ENCODE peak calls at places on chromosome 6, in eight cellular contexts. K, A, U, N, E, W, Z and L are unnamed samples.

GRCh38 chr6:149094934-149095341 is 222.6 kb upstream of the TAB2 start:
- DNase-seq in A (no peak), W (no peak), E (no peak), Z (no peak), K (peak), U (no peak), N (peak), L (no peak)

GRCh38 chr6:84763397-84764331 is 734 bp downstream of the TBX18 start:
- DNase-seq in A (peak), U (peak), N (peak), W (no peak), E (peak), Z (peak), K (peak), L (no peak)

GRCh38 chr6:13071946-13072345 is 256.4 kb downstream of the TBC1D7 start:
- DNase-seq in Z (no peak), A (no peak), N (peak), U (no peak), E (no peak), W (no peak), K (no peak), L (no peak)

GRCh38 chr6:150887978-150888563 is 22.6 kb downstream of the MTHFD1L start:
- DNase-seq in A (no peak), E (no peak), Z (no peak), U (no peak), K (no peak), W (no peak), N (no peak), L (peak)

GRCh38 chr6:93017213-93017612 is 402.1 kb downstream of the EPHA7 start:
- DNase-seq in Z (no peak), N (peak), E (peak), W (no peak), A (no peak), K (no peak), U (no peak), L (peak)

GRCh38 chr6:10409766-10410209 is 5.1 kb downstream of the TFAP2A start:
- DNase-seq in Z (no peak), E (no peak), N (peak), K (no peak), A (no peak), W (no peak), U (no peak), L (no peak)

GRCh38 chr6:40356242-40356910 is 230.8 kb downstream of the LRFN2 start:
- DNase-seq in A (no peak), Z (no peak), N (no peak), U (no peak), E (no peak), W (no peak), K (peak), L (no peak)

GRCh38 chr6:11251553-11252358 is 19.3 kb upstream of the NEDD9 start:
- DNase-seq in K (peak), A (no peak), E (peak), N (peak), U (no peak), Z (no peak), W (no peak), L (no peak)

GRCh38 chr6:20487669-20488375 is 46.4 kb upstream of the CDKAL1 start:
- DNase-seq in K (no peak), N (no peak), U (no peak), W (no peak), E (no peak), Z (no peak), A (no peak), L (no peak)

GRCh38 chr6:15586528-15586927 is 76.3 kb downstream of the DTNBP1 start:
- DNase-seq in N (peak), U (no peak), E (no peak), Z (no peak), K (no peak), A (no peak), W (no peak), L (no peak)

GRCh38 chr6:27250955-27251671 is 3.6 kb downstream of the PRSS16 start:
- DNase-seq in Z (no peak), E (peak), K (no peak), U (peak), W (peak), A (peak), N (peak), L (peak)

GRCh38 chr6:103893082-103893481 is 966.6 kb downstream of the HACE1 start:
- DNase-seq in U (no peak), E (peak), K (no peak), Z (no peak), N (no peak), A (no peak), W (no peak), L (no peak)

DNA sequence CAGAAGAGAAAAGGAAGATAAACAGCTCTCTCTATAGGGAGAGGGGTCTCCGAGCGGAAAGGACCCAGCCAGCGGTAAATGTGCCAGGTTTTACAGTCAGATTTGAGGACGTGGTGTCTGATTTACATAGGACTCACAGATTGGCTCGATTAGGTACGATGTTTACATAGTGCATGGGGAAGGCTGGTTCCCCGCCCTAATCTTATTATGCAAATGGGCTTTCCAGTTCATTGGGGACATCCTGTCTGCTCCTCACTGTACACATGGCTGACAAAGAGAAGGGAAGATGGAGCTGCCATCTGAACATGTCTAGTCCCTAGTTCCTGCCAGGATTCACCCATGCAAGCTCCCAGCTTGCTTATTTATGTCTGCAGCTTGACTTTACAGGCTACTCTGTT is 119.9 kb downstream of the RNF144B start:
- DNase-seq in Z (no peak), E (no peak), N (no peak), W (no peak), A (no peak), K (no peak), U (no peak), L (no peak)
- H3K4me3 ChIP-seq in Z (no peak), E (no peak), N (no peak), W (no peak), A (no peak), K (no peak), U (no peak), L (no peak)

GRCh38 chr6:73339340-73339739 is 14.7 kb downstream of the DPPA5 start:
- DNase-seq in U (peak), W (no peak), K (no peak), A (no peak), E (no peak), N (no peak), Z (no peak), L (no peak)
- H3K4me3 ChIP-seq in U (no peak), W (no peak), K (no peak), A (no peak), E (no peak), N (no peak), Z (no peak), L (no peak)

GRCh38 chr6:75711173-75711572 is 37.9 kb upstream of the MYO6 start:
- DNase-seq in U (no peak), E (no peak), Z (no peak), A (no peak), W (no peak), K (no peak), N (no peak), L (no peak)
- H3K4me3 ChIP-seq in U (no peak), E (no peak), Z (no peak), A (no peak), W (no peak), K (no peak), N (no peak), L (no peak)

GRCh38 chr6:28742668-28743270 is 181.0 kb downstream of the TRIM27 start:
- DNase-seq in E (peak), Z (no peak), A (peak), N (peak), W (no peak), U (peak), K (peak), L (peak)
- H3K4me3 ChIP-seq in E (no peak), Z (peak), A (peak), N (no peak), W (no peak), U (peak), K (peak), L (no peak)

DNA sequence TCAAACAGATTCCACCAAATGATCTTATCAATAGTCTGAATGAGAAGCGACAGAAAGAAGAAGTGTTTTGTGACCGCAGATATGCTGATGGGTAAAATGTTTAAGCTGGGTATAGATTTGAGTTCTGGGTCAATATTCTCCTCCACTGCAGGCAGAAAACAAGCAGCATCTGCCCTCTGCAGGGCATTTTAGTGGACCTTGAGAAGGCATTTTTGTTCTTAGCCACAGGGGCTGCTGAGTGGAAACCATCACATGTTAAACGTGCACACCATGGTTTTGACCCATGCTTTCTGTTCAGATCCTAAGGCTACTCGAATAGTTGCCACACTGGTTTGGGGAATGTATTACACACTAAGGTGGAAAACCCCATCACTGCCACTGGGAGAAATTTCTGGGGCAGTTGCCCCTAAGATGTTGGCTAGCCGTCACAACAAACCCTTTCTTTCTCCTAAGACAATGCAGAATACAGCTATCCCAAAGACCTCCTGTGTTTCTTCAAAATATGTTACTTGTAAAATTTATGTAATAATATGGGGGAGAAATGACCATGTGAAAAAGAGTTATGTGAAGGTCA is 5.5 kb downstream of the POU3F2 start:
- DNase-seq in E (peak), Z (no peak), W (no peak), A (no peak), K (peak), U (peak), N (peak), L (no peak)
- H3K4me3 ChIP-seq in E (no peak), Z (no peak), W (no peak), A (no peak), K (no peak), U (no peak), N (no peak), L (no peak)

GRCh38 chr6:42402184-42402583 is 49.5 kb downstream of the TRERF1 start:
- DNase-seq in A (peak), E (peak), U (no peak), Z (peak), N (peak), W (no peak), K (peak), L (peak)
- H3K4me3 ChIP-seq in A (peak), E (no peak), U (no peak), Z (no peak), N (no peak), W (no peak), K (no peak), L (no peak)

GRCh38 chr6:97289332-97289731 is 6.3 kb upstream of the MMS22L start:
- DNase-seq in K (no peak), Z (no peak), U (no peak), N (no peak), W (no peak), E (no peak), A (no peak), L (no peak)

GRCh38 chr6:97293198-97293696 is 10.2 kb upstream of the MMS22L start:
- DNase-seq in U (no peak), W (no peak), K (peak), A (no peak), N (peak), Z (no peak), E (no peak), L (no peak)

GRCh38 chr6:97292671-97293070 is 9.7 kb upstream of the MMS22L start:
- DNase-seq in A (no peak), E (no peak), N (peak), K (peak), W (no peak), Z (no peak), U (no peak), L (no peak)

GRCh38 chr6:97294451-97294850 is 11.4 kb upstream of the MMS22L start:
- DNase-seq in E (no peak), Z (no peak), N (peak), A (no peak), W (no peak), U (no peak), K (peak), L (peak)
- H3K4me3 ChIP-seq in E (no peak), Z (no peak), N (peak), A (no peak), W (no peak), U (no peak), K (no peak), L (no peak)

GRCh38 chr6:138569970-138570715 is 70.8 kb upstream of the NHSL1 start:
- DNase-seq in U (no peak), A (no peak), N (no peak), Z (no peak), W (no peak), E (no peak), K (no peak), L (no peak)
- H3K4me3 ChIP-seq in U (no peak), A (no peak), N (peak), Z (no peak), W (no peak), E (peak), K (no peak), L (no peak)

GRCh38 chr6:136609878-136610706 is 59.9 kb upstream of the MAP7 start:
- DNase-seq in U (peak), E (peak), N (peak), W (no peak), K (peak), Z (peak), A (peak), L (no peak)
- H3K4me3 ChIP-seq in U (no peak), E (no peak), N (no peak), W (no peak), K (no peak), Z (no peak), A (peak), L (no peak)

GRCh38 chr6:41503841-41504525 is 42.2 kb upstream of the FOXP4 start:
- DNase-seq in U (peak), E (peak), W (no peak), Z (no peak), K (no peak), N (peak), A (no peak), L (peak)
- H3K4me3 ChIP-seq in U (peak), E (peak), W (no peak), Z (peak), K (no peak), N (no peak), A (peak), L (peak)